ENCODE peak calls at places on chromosome 4, in seven cellular contexts. One of them, this sample, is unnamed.

GRCh38 chr4:87916636-87917035 is 58.9 kb upstream of the SPP1 start:
- DNase-seq in mammary epithelial cell: no peak
- DNase-seq in fibroblast of the conjunctiva: no peak
- DNase-seq in stimulated activated CD4-positive, alpha-beta T cell treated with anti-CD3 and anti-CD28 coated beads, Interleukin-4, amount 100 ng/mL, for 24 hours: no peak
- DNase-seq in T-helper 17 cell: no peak
- DNase-seq in Ammon's horn: no peak
- DNase-seq in HTR-8/SVneo: no peak
- DNase-seq in this sample: no peak

GRCh38 chr4:149065753-149066152 is 623.5 kb upstream of the NR3C2 start:
- DNase-seq in mammary epithelial cell: no peak
- DNase-seq in fibroblast of the conjunctiva: no peak
- DNase-seq in stimulated activated CD4-positive, alpha-beta T cell treated with anti-CD3 and anti-CD28 coated beads, Interleukin-4, amount 100 ng/mL, for 24 hours: no peak
- DNase-seq in T-helper 17 cell: no peak
- DNase-seq in Ammon's horn: no peak
- DNase-seq in HTR-8/SVneo: no peak
- DNase-seq in this sample: no peak

GRCh38 chr4:73045894-73046293 is 23.6 kb downstream of the COX18 start:
- DNase-seq in mammary epithelial cell: no peak
- DNase-seq in fibroblast of the conjunctiva: no peak
- DNase-seq in stimulated activated CD4-positive, alpha-beta T cell treated with anti-CD3 and anti-CD28 coated beads, Interleukin-4, amount 100 ng/mL, for 24 hours: no peak
- DNase-seq in T-helper 17 cell: no peak
- DNase-seq in Ammon's horn: no peak
- DNase-seq in HTR-8/SVneo: no peak
- DNase-seq in this sample: no peak

GRCh38 chr4:145781306-145781705 is 101.4 kb downstream of the C4orf51 start:
- DNase-seq in mammary epithelial cell: no peak
- DNase-seq in fibroblast of the conjunctiva: no peak
- DNase-seq in stimulated activated CD4-positive, alpha-beta T cell treated with anti-CD3 and anti-CD28 coated beads, Interleukin-4, amount 100 ng/mL, for 24 hours: no peak
- DNase-seq in T-helper 17 cell: no peak
- DNase-seq in Ammon's horn: no peak
- DNase-seq in HTR-8/SVneo: no peak
- DNase-seq in this sample: no peak

GRCh38 chr4:45640281-45640680 is 483.6 kb downstream of the GABRG1 start:
- DNase-seq in mammary epithelial cell: no peak
- DNase-seq in fibroblast of the conjunctiva: no peak
- DNase-seq in stimulated activated CD4-positive, alpha-beta T cell treated with anti-CD3 and anti-CD28 coated beads, Interleukin-4, amount 100 ng/mL, for 24 hours: no peak
- DNase-seq in T-helper 17 cell: no peak
- DNase-seq in Ammon's horn: no peak
- DNase-seq in HTR-8/SVneo: no peak
- DNase-seq in this sample: no peak

GRCh38 chr4:68465058-68465457 is 17.8 kb downstream of the TMPRSS11E start:
- DNase-seq in mammary epithelial cell: peak
- DNase-seq in fibroblast of the conjunctiva: no peak
- DNase-seq in stimulated activated CD4-positive, alpha-beta T cell treated with anti-CD3 and anti-CD28 coated beads, Interleukin-4, amount 100 ng/mL, for 24 hours: no peak
- DNase-seq in T-helper 17 cell: no peak
- DNase-seq in Ammon's horn: no peak
- DNase-seq in HTR-8/SVneo: no peak
- DNase-seq in this sample: no peak

GRCh38 chr4:5753766-5754528 is 42.9 kb downstream of the EVC start:
- DNase-seq in mammary epithelial cell: peak
- DNase-seq in fibroblast of the conjunctiva: peak
- DNase-seq in stimulated activated CD4-positive, alpha-beta T cell treated with anti-CD3 and anti-CD28 coated beads, Interleukin-4, amount 100 ng/mL, for 24 hours: no peak
- DNase-seq in T-helper 17 cell: no peak
- DNase-seq in Ammon's horn: no peak
- DNase-seq in HTR-8/SVneo: peak
- DNase-seq in this sample: no peak

GRCh38 chr4:7797330-7797729 is 142.3 kb downstream of the AFAP1 start:
- DNase-seq in mammary epithelial cell: no peak
- DNase-seq in fibroblast of the conjunctiva: no peak
- DNase-seq in stimulated activated CD4-positive, alpha-beta T cell treated with anti-CD3 and anti-CD28 coated beads, Interleukin-4, amount 100 ng/mL, for 24 hours: no peak
- DNase-seq in T-helper 17 cell: no peak
- DNase-seq in Ammon's horn: no peak
- DNase-seq in HTR-8/SVneo: no peak
- DNase-seq in this sample: no peak

GRCh38 chr4:155566241-155566823 is 100.3 kb upstream of the GUCY1A1 start:
- DNase-seq in mammary epithelial cell: peak
- DNase-seq in fibroblast of the conjunctiva: peak
- DNase-seq in stimulated activated CD4-positive, alpha-beta T cell treated with anti-CD3 and anti-CD28 coated beads, Interleukin-4, amount 100 ng/mL, for 24 hours: no peak
- DNase-seq in T-helper 17 cell: no peak
- DNase-seq in Ammon's horn: no peak
- DNase-seq in HTR-8/SVneo: no peak
- DNase-seq in this sample: no peak

GRCh38 chr4:105944535-105944934 is 49.3 kb downstream of the NPNT start:
- DNase-seq in mammary epithelial cell: no peak
- DNase-seq in fibroblast of the conjunctiva: peak
- DNase-seq in stimulated activated CD4-positive, alpha-beta T cell treated with anti-CD3 and anti-CD28 coated beads, Interleukin-4, amount 100 ng/mL, for 24 hours: no peak
- DNase-seq in T-helper 17 cell: no peak
- DNase-seq in Ammon's horn: no peak
- DNase-seq in HTR-8/SVneo: no peak
- DNase-seq in this sample: no peak

GRCh38 chr4:52783069-52783468 is 31.8 kb upstream of the ERVMER34-1 start:
- DNase-seq in mammary epithelial cell: peak
- DNase-seq in fibroblast of the conjunctiva: no peak
- DNase-seq in stimulated activated CD4-positive, alpha-beta T cell treated with anti-CD3 and anti-CD28 coated beads, Interleukin-4, amount 100 ng/mL, for 24 hours: no peak
- DNase-seq in T-helper 17 cell: no peak
- DNase-seq in Ammon's horn: no peak
- DNase-seq in HTR-8/SVneo: no peak
- DNase-seq in this sample: no peak

GRCh38 chr4:88177981-88178632 is 19.7 kb upstream of the ABCG2 start:
- DNase-seq in mammary epithelial cell: peak
- DNase-seq in fibroblast of the conjunctiva: peak
- DNase-seq in stimulated activated CD4-positive, alpha-beta T cell treated with anti-CD3 and anti-CD28 coated beads, Interleukin-4, amount 100 ng/mL, for 24 hours: no peak
- DNase-seq in T-helper 17 cell: no peak
- DNase-seq in Ammon's horn: peak
- DNase-seq in HTR-8/SVneo: peak
- DNase-seq in this sample: no peak

GRCh38 chr4:184267673-184268573 is 50.2 kb upstream of the ENPP6 start:
- DNase-seq in mammary epithelial cell: peak
- DNase-seq in fibroblast of the conjunctiva: peak
- DNase-seq in stimulated activated CD4-positive, alpha-beta T cell treated with anti-CD3 and anti-CD28 coated beads, Interleukin-4, amount 100 ng/mL, for 24 hours: peak
- DNase-seq in T-helper 17 cell: peak
- DNase-seq in Ammon's horn: peak
- DNase-seq in HTR-8/SVneo: peak
- DNase-seq in this sample: no peak

This sample was measured in nephron progenitor cell.